ENCODE peak calls at places on chromosomes 5 and 9, in four cellular contexts. P is AG09309, K is endothelial cell, X is psoas muscle. R is an unnamed sample.

GRCh38 chr9:23736293-23736692 is 89.7 kb downstream of the ELAVL2 start:
- DNase-seq in X (no peak), P (no peak), K (no peak), R (no peak)

GRCh38 chr5:157718529-157718928 is 12.7 kb upstream of the THG1L start:
- DNase-seq in P (peak; percentile 57), X (no peak), K (peak; percentile 7), R (peak; percentile 69)

GRCh38 chr9:70410368-70410767 is 4.1 kb downstream of the KLF9 start:
- DNase-seq in K (no peak), P (no peak), X (no peak), R (no peak)

GRCh38 chr9:78407636-78408312 is 110.8 kb downstream of the PSAT1 start:
- DNase-seq in X (no peak), P (no peak), K (no peak), R (no peak)

GRCh38 chr9:4706971-4707622 is 27.7 kb downstream of the CDC37L1 start:
- DNase-seq in X (no peak), K (no peak), P (no peak), R (no peak)

GRCh38 chr5:57710126-57710525 is 227.5 kb upstream of the ACTBL2 start:
- DNase-seq in X (no peak), P (no peak), K (no peak), R (no peak)

GRCh38 chr5:104513194-104513602 is 950.6 kb upstream of the NUDT12 start:
- DNase-seq in P (no peak), K (no peak), X (no peak), R (peak; percentile 42)

GRCh38 chr9:90813523-90813922 is 11.9 kb downstream of the SYK start:
- DNase-seq in P (no peak), X (no peak), K (no peak), R (no peak)

GRCh38 chr9:87500894-87501656 is 3.4 kb downstream of the DAPK1 start:
- DNase-seq in K (no peak), P (no peak), X (no peak), R (no peak)

GRCh38 chr9:87322840-87323635 is 174.6 kb upstream of the DAPK1 start:
- DNase-seq in K (no peak), X (no peak), P (peak; percentile 72), R (peak; percentile 50)

GRCh38 chr9:87505869-87506678 is 8.4 kb downstream of the DAPK1 start:
- DNase-seq in K (no peak), P (no peak), X (no peak), R (no peak)

GRCh38 chr5:176780951-176781350 is 29.4 kb upstream of the UNC5A start:
- DNase-seq in X (no peak), P (no peak), K (no peak), R (no peak)

GRCh38 chr5:32814141-32814540 is 103.0 kb downstream of the NPR3 start:
- DNase-seq in X (no peak), K (no peak), P (no peak), R (no peak)

GRCh38 chr5:32168460-32169033 is 5.6 kb downstream of the GOLPH3 start:
- DNase-seq in X (no peak), P (no peak), K (no peak), R (no peak)

GRCh38 chr5:4228708-4229107 is 633.1 kb downstream of the IRX1 start:
- DNase-seq in P (no peak), X (no peak), K (no peak), R (no peak)

GRCh38 chr5:530556-530955 is 6.3 kb upstream of the SLC9A3 start:
- DNase-seq in X (peak; percentile 2), K (no peak), P (no peak), R (no peak)

GRCh38 chr9:12798066-12798770 is 23.4 kb downstream of the LURAP1L start:
- DNase-seq in P (no peak), X (no peak), K (no peak), R (peak; percentile 35)

GRCh38 chr5:143322931-143323330 is 80.6 kb downstream of the NR3C1 start:
- DNase-seq in X (no peak), P (no peak), K (no peak), R (no peak)

GRCh38 chr5:135013947-135014570 is 20.0 kb downstream of the PITX1 start:
- DNase-seq in K (no peak), P (no peak), X (no peak), R (no peak)

GRCh38 chr5:159003045-159004030 is 96.4 kb downstream of the EBF1 start:
- DNase-seq in X (peak; percentile 36), K (no peak), P (no peak), R (peak; percentile 91)

GRCh38 chr5:37615184-37615583 is 224.7 kb downstream of the GDNF start:
- DNase-seq in K (no peak), X (no peak), P (peak; percentile 81), R (peak; percentile 15)

GRCh38 chr5:104361932-104362331 is 799.3 kb upstream of the NUDT12 start:
- DNase-seq in K (no peak), P (no peak), X (no peak), R (no peak)

GRCh38 chr5:100306000-100306399 is 229.2 kb upstream of the FAM174A start:
- DNase-seq in K (no peak), P (no peak), X (no peak), R (peak; percentile 10)

GRCh38 chr9:90300901-90301688 is 341.5 kb downstream of the DIRAS2 start:
- DNase-seq in K (no peak), X (peak; percentile 35), P (peak; percentile 32), R (peak; percentile 62)

DNA sequence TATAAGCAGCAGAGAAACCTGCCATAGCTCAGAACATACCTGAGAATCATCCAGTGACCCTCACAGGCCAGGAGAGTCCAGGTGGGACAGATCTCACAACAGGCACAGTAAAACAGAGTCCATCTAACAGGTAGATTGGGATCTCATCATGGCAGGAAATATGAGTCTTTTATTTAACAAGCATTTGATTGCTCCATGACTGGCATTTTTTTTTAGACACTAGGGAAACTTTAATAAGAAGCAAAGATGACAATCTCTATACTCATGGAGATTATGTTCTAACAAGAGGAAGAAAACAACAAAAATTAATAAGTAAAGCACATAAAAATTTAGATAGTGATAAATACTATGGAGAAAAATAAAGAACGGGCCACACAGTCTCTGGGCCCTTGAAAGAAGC is 12.5 kb upstream of the PUM3 start:
- DNase-seq in X (no peak), P (no peak), K (no peak), R (no peak)
- TF ChIP-seq CTCF in X (no peak), P (no peak), K (no peak), R (no peak)

GRCh38 chr5:96902876-96903275 is 26.6 kb downstream of the ERAP2 start:
- DNase-seq in X (no peak), K (no peak), P (no peak), R (no peak)

GRCh38 chr5:96904054-96904931 is 28.0 kb downstream of the ERAP2 start:
- DNase-seq in X (no peak), K (no peak), P (no peak), R (no peak)

GRCh38 chr5:96903300-96903699 is 27.0 kb downstream of the ERAP2 start:
- DNase-seq in K (no peak), P (no peak), X (no peak), R (no peak)

GRCh38 chr5:96901841-96902240 is 25.5 kb downstream of the ERAP2 start:
- DNase-seq in X (no peak), K (no peak), P (no peak), R (no peak)

GRCh38 chr5:96901384-96901783 is 25.1 kb downstream of the ERAP2 start:
- DNase-seq in P (no peak), X (no peak), K (no peak), R (no peak)
- TF ChIP-seq CTCF in P (no peak), X (peak; percentile 9), K (no peak), R (peak; percentile 4)

GRCh38 chr5:169721771-169722170 is 84.7 kb downstream of the DOCK2 start:
- DNase-seq in X (no peak), P (no peak), K (no peak), R (no peak)
- TF ChIP-seq CTCF in X (no peak), P (no peak), K (no peak), R (peak; percentile 15)

GRCh38 chr5:141557681-141558136 is 61.1 kb downstream of the DIAPH1 start:
- DNase-seq in X (peak; percentile 86), P (peak; percentile 100), K (peak; percentile 88), R (peak; percentile 99)

GRCh38 chr5:141560141-141560540 is 58.7 kb downstream of the DIAPH1 start:
- DNase-seq in P (no peak), X (no peak), K (no peak), R (peak; percentile 87)

GRCh38 chr5:141559481-141559880 is 59.3 kb downstream of the DIAPH1 start:
- DNase-seq in K (no peak), P (peak; percentile 43), X (no peak), R (peak; percentile 97)

GRCh38 chr5:141560725-141561483 is 57.9 kb downstream of the DIAPH1 start:
- DNase-seq in X (peak; percentile 76), K (peak; percentile 75), P (peak; percentile 93), R (peak; percentile 99)

DNA sequence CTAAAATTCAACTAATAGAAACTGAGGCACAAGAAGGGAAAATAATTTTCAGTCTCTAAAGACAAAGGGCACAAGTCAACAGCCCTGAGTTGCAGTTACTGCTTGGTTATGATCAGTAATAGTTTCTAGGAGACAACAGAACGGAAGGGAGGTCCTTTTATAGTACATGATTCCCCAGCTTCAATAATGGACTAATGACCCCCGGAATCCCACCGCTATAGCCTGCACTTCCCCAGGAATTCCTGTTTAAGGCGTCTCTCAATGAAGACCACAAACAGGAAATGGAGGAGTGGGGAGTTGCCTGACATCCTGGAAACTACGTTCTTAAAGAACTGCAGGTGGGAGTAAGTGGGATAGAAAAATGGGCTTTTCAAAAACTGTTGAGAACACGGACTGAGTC is 60.6 kb downstream of the DIAPH1 start:
- DNase-seq in X (no peak), P (no peak), K (peak; percentile 30), R (peak; percentile 61)
- TF ChIP-seq CTCF in X (no peak), P (no peak), K (peak; percentile 65), R (no peak)

DNA sequence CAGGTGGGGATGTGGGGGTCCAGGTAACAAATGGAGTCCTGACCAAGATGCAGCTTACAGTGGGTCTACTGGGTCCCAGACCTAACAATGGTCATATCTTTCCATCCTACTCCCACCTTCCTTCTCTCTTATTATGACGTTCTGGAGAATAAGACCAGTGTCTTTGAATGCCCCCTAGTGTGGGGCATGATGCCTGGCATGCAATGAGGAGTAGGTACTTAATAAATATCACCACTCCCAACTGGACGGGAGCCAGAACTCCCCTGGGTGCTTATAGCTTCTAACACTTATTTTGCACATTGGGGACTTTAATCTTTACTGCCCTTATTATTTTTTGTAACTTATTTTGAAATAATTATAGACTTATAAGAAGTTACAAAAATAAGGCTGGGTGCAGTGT is 98.2 kb downstream of the NDFIP1 start:
- DNase-seq in K (no peak), P (no peak), X (no peak), R (peak; percentile 24)
- TF ChIP-seq CTCF in K (no peak), P (no peak), X (no peak), R (no peak)

R was measured in MCF 10A.